ENCODE peak calls at places on chromosomes 5 and 9, in seven cellular contexts. K is HEK293T; Y is head of caudate nucleus; P is NCI-H510A treated with DMSO at 0.1 percent for 48 hours; R is ureter; F is PC-3; M is activated CD4-positive, alpha-beta T cell treated with anti-CD3 and anti-CD28 coated beads, Interleukin-2, amount 50 U/mL, for 1 hour. A is an unnamed sample.

GRCh38 chr9:80866121-80866520 is 823.2 kb downstream of the TLE1 start:
- DNase-seq in K (no peak), Y (no peak), P (no peak), R (no peak), F (no peak), M (no peak), A (no peak)

GRCh38 chr9:38082456-38083287 is 13.6 kb upstream of the SHB start:
- DNase-seq in K (no peak), Y (no peak), P (no peak), R (no peak), F (no peak), M (no peak), A (no peak)

GRCh38 chr5:157215143-157215825 is 34.6 kb downstream of the ITK start:
- DNase-seq in K (no peak), Y (no peak), P (no peak), R (no peak), F (no peak), M (no peak), A (no peak)

GRCh38 chr5:150558088-150558621 is 50.2 kb downstream of the NDST1 start:
- DNase-seq in K (no peak), Y (no peak), P (no peak), R (no peak), F (no peak), M (no peak), A (no peak)

GRCh38 chr5:162128117-162128516 is 60.5 kb downstream of the GABRG2 start:
- DNase-seq in K (no peak), Y (no peak), P (no peak), R (no peak), F (peak), M (no peak), A (no peak)

GRCh38 chr5:153623906-153624765 is 133.7 kb downstream of the GRIA1 start:
- DNase-seq in K (no peak), Y (no peak), P (no peak), R (no peak), F (peak), M (no peak), A (no peak)

GRCh38 chr9:1125741-1126140 is 75.6 kb downstream of the DMRT2 start:
- DNase-seq in K (no peak), Y (no peak), P (no peak), R (no peak), F (peak), M (no peak), A (no peak)

GRCh38 chr9:132578367-132578932 is 4.0 kb upstream of the BARHL1 start:
- DNase-seq in K (no peak), Y (no peak), P (no peak), R (no peak), F (no peak), M (no peak), A (no peak)

GRCh38 chr5:675111-675875 is 17.9 kb downstream of the TPPP start:
- DNase-seq in K (no peak), Y (peak), P (no peak), R (no peak), F (no peak), M (no peak), A (no peak)

GRCh38 chr5:41414598-41414997 is 95.8 kb downstream of the PLCXD3 start:
- DNase-seq in K (no peak), Y (no peak), P (no peak), R (no peak), F (peak), M (no peak), A (no peak)

GRCh38 chr5:42855386-42855785 is 43.7 kb upstream of the SELENOP start:
- DNase-seq in K (no peak), Y (no peak), P (no peak), R (no peak), F (no peak), M (no peak), A (no peak)

GRCh38 chr9:87725356-87725899 is 491 bp upstream of the CTSL start:
- DNase-seq in K (no peak), Y (peak), P (no peak), R (no peak), F (no peak), M (no peak), A (no peak)

GRCh38 chr5:72138943-72139467 is 31.7 kb downstream of the MAP1B start:
- DNase-seq in K (no peak), Y (no peak), P (no peak), R (no peak), F (peak), M (no peak), A (no peak)

GRCh38 chr5:142621227-142621626 is 64.7 kb downstream of the FGF1 start:
- DNase-seq in K (no peak), Y (no peak), P (no peak), R (no peak), F (peak), M (no peak), A (no peak)

GRCh38 chr9:127170652-127171051 is 48.2 kb upstream of the ANGPTL2 start:
- DNase-seq in K (no peak), Y (no peak), P (no peak), R (peak), F (no peak), M (no peak), A (no peak)

GRCh38 chr5:62149894-62150293 is 156.1 kb upstream of the KIF2A start:
- DNase-seq in K (no peak), Y (no peak), P (no peak), R (no peak), F (no peak), M (no peak), A (no peak)

GRCh38 chr5:44536650-44537260 is 147.5 kb upstream of the FGF10 start:
- DNase-seq in K (peak), Y (peak), P (peak), R (no peak), F (peak), M (no peak), A (no peak)

GRCh38 chr9:34570422-34571179 is 18.9 kb downstream of the CNTFR start:
- DNase-seq in K (no peak), Y (no peak), P (no peak), R (no peak), F (no peak), M (no peak), A (no peak)

A was measured in NCI-H2227 treated with DMSO at 0.1 percent for 48 hours.